ENCODE peak calls at places on chromosomes 12 and 14, in four cellular contexts. R, Z, L and T are unnamed samples.

GRCh38 chr12:100473050-100473715 is 483 bp upstream of the NR1H4 start:
- DNase-seq in L (no peak), Z (no peak), R (peak), T (no peak)

GRCh38 chr14:63203618-63204406 is 431 bp upstream of the RHOJ start:
- DNase-seq in Z (peak), L (no peak), R (peak), T (peak)

GRCh38 chr12:14970467-14970866 is 2.4 kb upstream of the PDE6H start:
- DNase-seq in Z (peak), R (no peak), L (no peak), T (no peak)

GRCh38 chr12:67430708-67431335 is 161.7 kb downstream of the CAND1 start:
- DNase-seq in L (no peak), Z (peak), R (no peak), T (no peak)

GRCh38 chr14:55103005-55103640 is 25.9 kb upstream of the LGALS3 start:
- DNase-seq in L (peak), Z (peak), R (peak), T (peak)

GRCh38 chr12:21998295-21998694 is 47.7 kb upstream of the CMAS start:
- DNase-seq in L (no peak), Z (no peak), R (no peak), T (no peak)

GRCh38 chr14:23694085-23694975 is 58.2 kb downstream of the DHRS2 start:
- DNase-seq in Z (peak), L (no peak), R (no peak), T (no peak)

GRCh38 chr12:94644141-94644575 is 6.2 kb downstream of the TMCC3 start:
- DNase-seq in L (no peak), R (peak), Z (peak), T (peak)

GRCh38 chr14:64761441-64762043 is 57.3 kb downstream of the PLEKHG3 start:
- DNase-seq in Z (no peak), L (peak), R (no peak), T (peak)

GRCh38 chr14:64760916-64761315 is 56.7 kb downstream of the PLEKHG3 start:
- DNase-seq in Z (no peak), R (no peak), L (no peak), T (no peak)

GRCh38 chr14:64763801-64764511 is 59.7 kb downstream of the PLEKHG3 start:
- DNase-seq in L (no peak), Z (peak), R (peak), T (peak)

GRCh38 chr14:64763089-64763782 is 59.0 kb downstream of the PLEKHG3 start:
- DNase-seq in Z (no peak), R (no peak), L (no peak), T (no peak)

DNA sequence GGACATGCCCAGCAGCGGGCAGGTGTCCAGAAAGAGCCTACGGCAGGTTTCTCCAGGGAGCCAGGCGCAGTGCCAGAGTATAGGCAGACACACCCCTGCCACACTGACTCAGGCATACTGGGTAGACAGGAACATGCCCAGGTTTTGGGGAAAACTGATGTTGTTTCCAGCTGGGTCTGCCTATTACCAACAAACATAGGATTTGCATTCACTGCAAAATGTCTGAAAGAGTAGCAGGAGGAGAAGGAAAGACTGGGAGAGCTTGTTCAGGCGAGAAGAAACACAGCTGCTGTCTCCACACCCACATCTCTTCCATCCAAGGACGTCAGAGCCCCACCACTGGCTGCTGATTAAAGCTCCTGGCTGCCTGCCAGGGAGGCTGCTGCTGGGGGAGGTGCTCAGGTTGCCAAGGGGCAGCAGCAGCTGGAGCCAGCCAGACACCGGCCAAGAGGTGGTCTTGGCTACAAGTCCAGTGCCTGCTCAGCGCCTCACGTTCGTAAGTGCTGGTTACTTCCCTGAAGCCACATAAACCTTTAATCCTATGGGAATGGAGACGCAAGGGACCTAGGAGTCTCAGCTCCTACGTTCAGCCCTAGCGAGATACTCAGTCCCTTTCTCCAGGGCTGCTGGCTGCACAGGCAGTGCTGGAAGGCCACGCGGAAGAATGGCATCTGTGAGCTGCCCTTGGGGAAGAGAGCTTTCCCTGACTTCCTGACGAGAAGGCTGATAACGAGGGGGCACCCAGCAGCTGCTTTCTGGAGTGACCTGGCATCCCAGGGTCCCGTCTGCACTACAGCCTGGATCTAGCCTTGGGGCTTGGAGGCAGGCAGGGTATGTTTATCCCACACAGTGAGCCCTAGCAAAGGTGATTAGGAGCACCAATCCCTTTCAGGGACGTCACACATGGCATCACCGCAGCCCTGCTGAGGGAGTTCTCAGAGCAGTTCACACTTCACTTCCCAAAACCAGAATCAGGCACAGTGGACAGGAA is 58.1 kb downstream of the PLEKHG3 start:
- DNase-seq in Z (peak), L (peak), R (peak), T (peak)
- TF ChIP-seq CTCF in Z (no peak), L (no peak), R (no peak), T (no peak)

DNA sequence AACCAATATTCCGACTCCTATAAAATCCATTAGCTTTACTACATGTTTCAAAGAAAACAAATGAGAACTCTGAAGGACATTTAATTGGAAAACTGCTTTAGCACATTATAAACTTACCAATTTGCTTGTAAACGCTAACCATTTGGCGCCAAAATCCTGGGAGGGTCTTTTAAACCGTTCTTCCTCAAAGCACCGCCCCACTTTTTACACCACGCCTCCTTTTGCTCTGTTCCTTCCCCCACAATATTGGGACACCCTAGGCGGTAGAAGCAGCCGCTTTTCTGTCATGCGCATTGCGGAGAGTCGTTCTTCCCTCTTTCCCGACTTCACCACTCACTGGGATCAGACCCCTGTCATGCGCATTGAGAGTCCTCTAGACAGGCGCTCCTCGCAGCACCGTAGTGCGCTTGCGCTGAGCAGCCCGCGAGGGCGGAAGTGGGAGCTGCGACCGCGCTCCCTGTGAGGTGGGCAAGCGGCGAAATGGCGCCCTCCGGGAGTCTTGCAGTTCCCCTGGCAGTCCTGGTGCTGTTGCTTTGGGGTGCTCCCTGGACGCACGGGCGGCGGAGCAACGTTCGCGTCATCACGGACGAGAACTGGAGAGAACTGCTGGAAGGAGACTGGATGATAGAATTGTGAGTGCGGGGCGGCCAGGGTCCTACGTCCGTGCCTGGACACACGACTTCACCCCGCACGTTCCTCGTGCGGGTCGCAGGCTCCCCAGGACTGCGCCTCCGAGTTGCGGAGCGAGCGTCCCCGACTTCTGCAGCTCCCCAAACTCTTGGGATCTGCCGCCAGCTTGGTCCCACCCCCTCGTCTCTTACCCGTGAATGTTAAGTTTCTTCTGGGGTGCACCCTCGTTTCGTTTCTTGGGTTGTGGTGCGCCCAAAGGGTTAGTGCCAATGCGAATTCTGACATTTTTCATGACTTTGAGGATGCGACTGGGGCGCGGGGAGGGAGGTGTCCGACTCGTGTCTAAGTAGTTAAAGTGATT is at the start of gene TMX1:
- DNase-seq in L (peak), Z (peak), R (peak), T (peak)
- TF ChIP-seq CTCF in L (no peak), Z (no peak), R (no peak), T (peak)

GRCh38 chr14:105470163-105470811 is 4.3 kb upstream of the CRIP2 start:
- DNase-seq in L (no peak), R (no peak), Z (no peak), T (no peak)

GRCh38 chr14:105469456-105470162 is 5.0 kb upstream of the CRIP2 start:
- DNase-seq in L (no peak), Z (no peak), R (no peak), T (no peak)

GRCh38 chr14:105472496-105472991 is 2.1 kb upstream of the CRIP2 start:
- DNase-seq in R (no peak), L (no peak), Z (no peak), T (no peak)

GRCh38 chr14:105471823-105472495 is 2.7 kb upstream of the CRIP2 start:
- DNase-seq in R (no peak), Z (no peak), L (no peak), T (no peak)

GRCh38 chr14:105470812-105471771 is 3.5 kb upstream of the CRIP2 start:
- DNase-seq in R (no peak), L (no peak), Z (no peak), T (no peak)
- TF ChIP-seq CTCF in R (no peak), L (no peak), Z (peak), T (peak)

DNA sequence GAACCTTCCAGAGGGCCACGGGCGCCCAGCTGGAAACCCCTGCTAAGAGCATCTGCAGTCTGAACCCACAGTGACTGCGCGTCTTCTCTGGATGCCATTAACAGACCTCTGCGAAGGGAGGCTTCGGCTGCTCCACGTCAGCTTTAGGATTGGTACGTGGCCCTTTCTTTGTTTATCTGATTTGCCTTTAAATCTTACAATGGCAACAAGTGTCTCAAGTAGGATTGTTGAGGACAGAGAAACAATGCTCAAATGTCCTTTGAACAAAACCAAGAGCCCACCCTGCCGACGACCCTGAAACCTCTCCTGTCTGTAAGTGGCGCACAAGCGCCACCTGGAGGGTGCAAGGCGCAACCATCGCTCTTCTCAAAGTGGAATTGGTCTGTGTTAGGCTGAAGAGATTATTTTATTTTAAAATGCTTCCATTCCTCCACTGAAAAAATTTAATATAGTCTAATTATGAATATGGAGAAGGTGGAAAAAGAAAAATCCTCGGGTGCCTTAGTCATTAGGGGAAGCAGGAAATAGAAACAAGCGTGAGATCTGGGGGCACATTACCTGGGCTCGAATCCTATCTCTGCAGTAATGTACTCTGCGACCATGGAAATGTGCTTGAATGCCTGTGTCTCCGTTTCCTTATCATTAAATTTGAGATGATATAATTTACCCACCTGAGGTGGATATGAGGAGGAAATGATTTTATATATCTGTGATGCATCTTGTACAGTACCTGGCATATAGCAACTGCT is 82.6 kb upstream of the PTPRB start:
- DNase-seq in Z (peak), L (no peak), R (peak), T (peak)
- TF ChIP-seq CTCF in Z (peak), L (peak), R (peak), T (peak)

GRCh38 chr12:101743724-101744472 is 4.6 kb upstream of the SYCP3 start:
- DNase-seq in R (no peak), L (no peak), Z (no peak), T (no peak)
- TF ChIP-seq CTCF in R (no peak), L (no peak), Z (no peak), T (no peak)

DNA sequence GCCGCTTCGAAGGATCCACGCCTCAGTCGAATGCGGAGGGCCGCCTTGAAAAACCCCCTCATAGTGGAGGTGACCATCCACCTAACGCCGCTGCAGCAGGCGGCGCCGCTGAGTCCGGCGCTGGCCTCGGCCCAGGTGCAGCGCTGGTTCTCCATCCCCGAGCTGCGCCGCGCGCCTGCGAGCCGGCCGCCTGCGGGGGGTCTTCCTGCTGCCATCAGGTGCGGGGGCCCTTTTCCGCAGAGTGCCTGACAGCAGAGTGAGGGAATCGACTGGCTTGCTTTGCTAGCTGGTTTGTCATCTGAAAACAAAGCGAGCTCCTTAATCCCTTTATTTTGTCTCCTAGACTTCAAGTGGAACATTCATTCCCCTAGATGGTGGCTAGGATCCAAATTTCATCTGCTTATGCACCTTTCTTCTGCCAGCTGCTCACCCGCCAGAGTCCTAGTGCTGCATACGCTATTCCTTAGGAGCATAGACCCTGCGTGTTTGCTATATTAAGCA is 10.4 kb upstream of the DNAL1 start:
- DNase-seq in R (no peak), L (no peak), Z (peak), T (no peak)
- TF ChIP-seq CTCF in R (peak), L (no peak), Z (peak), T (no peak)

DNA sequence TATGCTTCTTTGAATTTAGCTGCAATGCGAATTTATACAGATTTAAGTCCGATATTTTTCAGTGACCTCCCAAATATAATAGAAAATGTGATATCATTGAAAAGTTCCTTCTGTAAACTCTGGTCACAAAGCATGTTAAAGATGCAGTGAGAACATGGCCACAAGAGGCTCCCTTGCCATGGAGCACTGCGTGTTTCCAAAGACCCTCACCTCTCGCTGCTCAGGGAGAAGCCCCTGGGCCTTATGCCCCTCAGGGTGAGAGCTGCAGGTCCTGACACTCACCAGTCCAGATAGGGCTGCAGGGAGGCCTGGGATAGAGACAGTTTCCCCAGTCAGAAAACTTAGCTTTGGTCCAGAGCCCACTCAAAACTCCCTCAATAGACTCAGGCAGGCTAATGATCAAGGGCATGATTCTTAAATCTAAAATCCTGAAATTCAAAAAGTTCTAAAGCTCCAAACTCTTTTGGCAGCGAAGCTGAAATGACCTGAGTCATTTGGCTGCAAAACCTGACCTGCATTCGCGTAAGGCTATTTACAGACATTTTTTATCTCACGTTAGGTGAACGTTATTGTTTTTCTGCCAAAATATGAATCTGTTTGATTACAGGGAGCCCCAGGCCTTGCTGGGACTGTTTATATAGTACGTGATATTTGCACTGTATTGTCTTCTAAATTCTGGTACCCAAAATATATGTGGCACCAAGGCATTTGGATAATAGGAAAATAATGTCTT is 67.8 kb downstream of the CAPZA3 start:
- DNase-seq in L (no peak), Z (no peak), R (no peak), T (no peak)
- TF ChIP-seq CTCF in L (no peak), Z (no peak), R (no peak), T (peak)

DNA sequence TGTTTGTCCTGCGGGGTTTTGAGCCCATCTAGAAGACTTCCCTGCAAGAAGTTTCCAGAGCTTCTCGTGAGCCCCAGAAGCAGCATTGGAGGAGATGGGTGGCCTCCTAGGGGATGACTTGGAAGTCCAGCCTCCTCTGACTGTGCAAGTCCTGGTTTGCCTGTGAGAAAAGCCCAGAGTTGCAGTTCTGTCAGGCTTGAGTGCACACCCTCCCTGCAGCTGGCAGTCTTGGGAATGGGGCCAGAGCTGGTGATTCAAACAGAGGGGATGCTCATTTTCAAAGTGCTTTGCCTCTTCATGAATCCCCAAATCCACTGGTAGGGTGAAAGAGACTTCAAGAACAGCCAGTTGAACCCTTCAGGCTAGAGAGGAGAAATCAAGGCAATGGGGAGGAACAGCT is 3.9 kb upstream of the PPP1R1A start:
- DNase-seq in R (no peak), L (no peak), Z (peak), T (no peak)
- TF ChIP-seq CTCF in R (no peak), L (no peak), Z (no peak), T (no peak)

DNA sequence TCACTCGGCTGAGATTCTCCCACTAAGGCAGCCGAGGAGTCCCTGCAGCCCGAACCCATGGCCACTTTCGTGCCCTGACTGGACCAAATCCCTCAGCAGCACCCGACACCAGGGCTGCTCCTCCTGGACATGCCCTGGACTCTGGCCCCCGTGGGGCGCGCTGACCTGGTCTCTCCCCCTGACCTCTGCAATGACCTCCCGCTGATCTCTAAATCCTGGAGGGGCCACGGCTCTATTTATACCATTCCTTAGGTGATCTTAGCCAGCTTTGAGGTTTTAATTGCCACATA is 148.4 kb downstream of the PIWIL1 start:
- DNase-seq in L (no peak), Z (no peak), R (no peak), T (no peak)
- TF ChIP-seq CTCF in L (no peak), Z (no peak), R (no peak), T (no peak)

DNA sequence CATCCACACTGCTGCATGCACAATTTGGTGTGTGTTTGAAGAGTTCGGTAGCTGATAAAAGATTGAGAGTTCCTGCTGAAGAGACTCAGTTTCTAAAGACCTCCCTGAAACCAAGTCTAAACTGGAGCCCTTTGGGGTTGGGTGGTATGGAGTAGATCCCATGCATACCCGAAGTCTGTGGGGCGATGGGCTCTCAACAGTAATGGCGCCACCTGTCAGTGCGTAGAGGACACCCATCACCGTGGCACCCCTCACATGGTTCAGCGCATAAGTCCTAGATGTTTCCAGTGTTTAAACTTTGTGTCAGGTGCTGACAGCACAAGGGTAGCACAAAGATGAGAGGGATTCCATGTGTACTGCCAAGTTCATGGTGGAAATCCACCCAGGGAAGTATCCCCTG is 85.9 kb downstream of the ESR2 start:
- DNase-seq in L (no peak), Z (no peak), R (no peak), T (no peak)
- TF ChIP-seq CTCF in L (no peak), Z (no peak), R (no peak), T (no peak)